ENCODE peak calls at places on chromosome 4, in eight cellular contexts. O is heart left ventricle; U is psoas muscle; M is gastrocnemius medialis; R is pancreas; X is naive thymus-derived CD4-positive, alpha-beta T cell; Z is GM23338; H is right atrium auricular region. Q is an unnamed sample.

GRCh38 chr4:136864580-136865185 is 667.6 kb downstream of the PCDH18 start:
- DNase-seq in O (no peak), U (no peak), M (no peak), R (no peak), X (no peak), Z (peak; percentile 89), H (no peak), Q (no peak)

GRCh38 chr4:41256740-41257256 is at the start of gene UCHL1:
- DNase-seq in O (peak; percentile 48), U (peak; percentile 57), M (no peak), R (peak; percentile 25), X (no peak), Z (peak; percentile 98), H (no peak), Q (no peak)

GRCh38 chr4:40550900-40551546 is 78.6 kb downstream of the RBM47 start:
- DNase-seq in O (no peak), U (no peak), M (no peak), R (no peak), X (peak; percentile 61), Z (peak; percentile 55), H (no peak), Q (peak; percentile 43)

GRCh38 chr4:108036252-108036651 is 46.6 kb downstream of the HADH start:
- DNase-seq in O (no peak), U (no peak), M (peak; percentile 30), R (no peak), X (peak; percentile 77), Z (no peak), H (no peak), Q (no peak)

GRCh38 chr4:135243960-135244561 is 1042.5 kb upstream of the PABPC4L start:
- DNase-seq in O (no peak), U (no peak), M (no peak), R (no peak), X (no peak), Z (no peak), H (no peak), Q (no peak)

GRCh38 chr4:164748375-164748774 is 5.6 kb upstream of the SMIM31 start:
- DNase-seq in O (no peak), U (no peak), M (no peak), R (no peak), X (no peak), Z (peak; percentile 57), H (no peak), Q (no peak)

GRCh38 chr4:183099537-183100297 is 660 bp downstream of the WWC2 start:
- DNase-seq in O (peak; percentile 46), U (peak; percentile 71), M (peak; percentile 13), R (peak; percentile 65), X (peak; percentile 26), Z (peak; percentile 89), H (no peak), Q (peak; percentile 34)

GRCh38 chr4:120918788-120919187 is 3.7 kb downstream of the PRDM5 start:
- DNase-seq in O (peak; percentile 60), U (no peak), M (no peak), R (no peak), X (no peak), Z (peak; percentile 20), H (no peak), Q (no peak)

GRCh38 chr4:93182722-93183121 is 645.8 kb upstream of the ATOH1 start:
- DNase-seq in O (no peak), U (no peak), M (no peak), R (no peak), X (no peak), Z (no peak), H (no peak), Q (no peak)

GRCh38 chr4:1223841-1224809 is 24.8 kb downstream of the CTBP1 start:
- DNase-seq in O (no peak), U (no peak), M (no peak), R (no peak), X (no peak), Z (no peak), H (no peak), Q (no peak)

GRCh38 chr4:1225272-1226166 is 23.4 kb downstream of the CTBP1 start:
- DNase-seq in O (no peak), U (no peak), M (no peak), R (no peak), X (no peak), Z (no peak), H (no peak), Q (no peak)

GRCh38 chr4:1221155-1221870 is 27.6 kb downstream of the CTBP1 start:
- DNase-seq in O (no peak), U (no peak), M (no peak), R (no peak), X (no peak), Z (no peak), H (no peak), Q (no peak)

GRCh38 chr4:1222036-1222789 is 26.7 kb downstream of the CTBP1 start:
- DNase-seq in O (no peak), U (no peak), M (no peak), R (no peak), X (no peak), Z (no peak), H (no peak), Q (no peak)

DNA sequence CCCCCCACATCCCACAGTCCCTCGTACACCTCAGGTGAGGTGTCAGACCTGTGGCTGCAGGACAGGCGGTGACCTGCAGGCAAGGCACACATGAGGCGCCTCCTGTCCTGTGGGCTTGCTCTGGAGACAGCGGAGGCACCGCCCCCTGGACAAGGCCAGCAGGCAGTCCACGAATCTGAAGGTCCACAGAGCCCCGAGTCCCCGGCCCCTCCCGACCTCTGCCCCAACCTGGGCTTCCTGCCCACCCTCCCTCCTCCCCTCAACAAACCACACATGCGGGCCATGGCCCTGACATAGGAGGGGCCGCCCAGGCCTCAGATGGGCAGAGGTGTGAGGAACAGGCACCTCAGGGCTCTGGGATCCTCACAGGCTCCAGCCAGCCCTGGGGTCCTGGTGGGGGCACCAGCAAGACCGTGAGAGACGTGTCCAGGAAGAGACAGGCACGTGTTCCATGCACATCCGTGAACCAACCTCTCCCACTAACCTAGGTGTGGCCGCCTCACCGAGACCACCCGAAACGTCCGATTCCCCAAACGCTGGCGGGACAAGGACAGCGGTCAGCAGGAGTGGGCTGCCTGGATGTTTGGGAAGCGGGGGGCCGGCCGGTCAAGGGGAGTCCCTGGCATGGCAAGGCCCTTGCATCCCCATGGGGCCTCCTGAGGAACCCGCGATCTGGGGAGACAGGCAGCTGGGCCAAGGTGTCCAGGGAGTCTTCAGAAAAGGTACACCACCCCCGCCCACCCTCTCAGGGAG is 25.8 kb downstream of the CTBP1 start:
- DNase-seq in O (no peak), U (no peak), M (no peak), R (no peak), X (no peak), Z (no peak), H (no peak), Q (no peak)
- H3K36me3 ChIP-seq in O (no peaks in the 10 kb centered on the region), U (peaks cover 4% of the 10 kb centered on the region), M (peaks cover 4% of the 10 kb centered on the region), R (peaks cover 54% of the 10 kb centered on the region), X (peaks cover 78% of the 10 kb centered on the region), Z (peaks cover 15% of the 10 kb centered on the region), H (peaks cover 64% of the 10 kb centered on the region), Q (peaks cover 71% of the 10 kb centered on the region)

GRCh38 chr4:1579834-1580686 is 104.1 kb downstream of the FAM53A start:
- DNase-seq in O (peak; percentile 93), U (peak; percentile 94), M (peak; percentile 78), R (peak; percentile 92), X (peak; percentile 91), Z (peak; percentile 96), H (no peak), Q (peak; percentile 94)
- H3K27ac ChIP-seq in O (peak overlapping the region; percentile 86), U (peak overlapping the region; percentile 24), M (peak overlapping the region; percentile 69), R (peak overlapping the region; percentile 64), X (peak overlapping the region; percentile 73), Z (no peak overlapping the region), H (peak overlapping the region; percentile 87), Q (peak overlapping the region; percentile 93)

DNA sequence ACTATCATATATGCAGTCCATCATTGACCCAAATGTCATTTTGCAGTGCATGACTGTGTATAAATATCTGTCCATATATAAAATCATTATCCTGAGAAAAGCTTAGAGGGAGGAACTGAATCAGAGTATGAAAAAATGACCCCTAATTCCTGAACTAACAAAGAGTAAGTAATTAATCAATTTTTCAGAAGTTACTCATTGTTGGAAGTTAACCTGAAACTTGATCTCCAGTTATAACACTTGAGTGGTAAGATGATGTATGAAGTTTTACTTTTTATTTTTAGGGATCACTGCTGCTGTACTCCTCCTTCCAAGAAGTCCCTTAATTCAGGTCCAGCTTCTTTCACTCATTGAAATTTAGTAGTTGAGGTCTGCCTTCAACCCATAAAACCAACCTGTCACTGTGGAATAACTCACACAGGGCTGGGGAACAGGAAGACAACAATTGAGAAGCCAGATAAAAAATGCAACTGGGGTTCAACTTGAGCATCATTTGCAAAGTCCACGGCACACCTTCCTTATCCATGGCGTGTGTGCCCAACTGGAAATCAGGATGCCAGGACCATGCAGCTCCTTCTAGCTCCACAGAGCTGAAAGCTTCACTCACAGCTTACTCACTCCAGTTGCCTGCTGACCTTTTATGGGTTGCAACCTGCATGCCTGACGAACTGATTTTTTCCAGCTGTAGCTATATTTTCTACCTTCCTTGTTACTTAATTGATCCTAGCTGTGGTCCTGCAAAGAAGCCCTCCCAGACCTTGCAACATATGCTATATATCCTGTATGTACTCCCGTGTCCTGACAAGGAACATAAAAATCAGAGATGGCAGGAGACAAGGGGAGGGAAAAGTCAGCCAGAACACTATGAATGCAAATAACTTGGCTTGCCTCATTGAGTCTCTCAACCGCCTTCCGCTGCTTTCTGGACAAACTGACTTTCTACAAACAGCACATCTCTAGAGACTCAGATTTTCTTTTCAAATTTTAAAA is 135.1 kb upstream of the LDB2 start:
- DNase-seq in O (no peak), U (no peak), M (no peak), R (no peak), X (no peak), Z (no peak), H (no peak), Q (no peak)
- H3K36me3 ChIP-seq in O (no peaks in the 10 kb centered on the region), U (no peaks in the 10 kb centered on the region), M (no peaks in the 10 kb centered on the region), R (no peaks in the 10 kb centered on the region), X (no peaks in the 10 kb centered on the region), Z (no peaks in the 10 kb centered on the region), H (no peaks in the 10 kb centered on the region), Q (no peaks in the 10 kb centered on the region)

GRCh38 chr4:158801066-158801465 is 32.2 kb downstream of the FNIP2 start:
- DNase-seq in O (peak; percentile 42), U (no peak), M (no peak), R (no peak), X (no peak), Z (no peak), H (no peak), Q (no peak)

GRCh38 chr4:158802914-158803313 is 34.1 kb downstream of the FNIP2 start:
- DNase-seq in O (no peak), U (no peak), M (no peak), R (no peak), X (no peak), Z (no peak), H (no peak), Q (no peak)

GRCh38 chr4:158799856-158800255 is 31.0 kb downstream of the FNIP2 start:
- DNase-seq in O (no peak), U (no peak), M (no peak), R (no peak), X (no peak), Z (no peak), H (no peak), Q (no peak)

GRCh38 chr4:158799013-158799770 is 30.4 kb downstream of the FNIP2 start:
- DNase-seq in O (no peak), U (no peak), M (no peak), R (no peak), X (no peak), Z (no peak), H (no peak), Q (no peak)

DNA sequence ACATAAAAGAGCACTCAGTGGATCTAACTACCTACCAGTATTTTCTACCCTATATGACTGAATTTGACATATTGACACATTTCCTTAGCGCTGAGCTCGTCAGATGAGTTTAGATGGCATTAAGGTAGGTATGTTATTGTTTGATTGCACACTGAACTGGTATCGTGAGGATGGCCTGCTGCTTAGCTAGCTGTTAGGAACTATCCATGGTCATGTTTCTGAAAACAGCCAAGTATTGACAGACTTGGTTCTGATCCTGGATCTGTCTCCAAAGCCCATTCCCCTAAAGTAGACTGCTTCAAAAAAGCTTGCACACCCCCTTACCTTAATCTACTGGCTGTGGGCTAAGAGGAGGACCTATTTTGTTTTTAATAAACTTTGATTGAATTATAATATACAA is 32.9 kb downstream of the FNIP2 start:
- DNase-seq in O (no peak), U (no peak), M (no peak), R (no peak), X (no peak), Z (no peak), H (no peak), Q (no peak)
- H3K27ac ChIP-seq in O (peak overlapping the region; percentile 32), U (peak overlapping the region; percentile 47), M (peak overlapping the region; percentile 24), R (no peak overlapping the region), X (no peak overlapping the region), Z (no peak overlapping the region), H (peak overlapping the region; percentile 51), Q (no peak overlapping the region)

Q was measured in lung.